ENCODE peak calls at places on chromosomes 7 and 10, in five cellular contexts. Z is iPS DF 6.9, G is heart right ventricle, P is astrocyte, I is HCT116. R is an unnamed sample.

GRCh38 chr10:113895018-113895417 is 40.6 kb downstream of the NHLRC2 start:
- DNase-seq in Z (no peak), G (no peak), P (peak), I (no peak), R (no peak)

GRCh38 chr10:11757452-11757819 is 15.3 kb downstream of the ECHDC3 start:
- DNase-seq in Z (no peak), G (peak), P (peak), I (no peak), R (peak)

GRCh38 chr10:69446650-69447151 is 4.6 kb upstream of the TSPAN15 start:
- DNase-seq in Z (no peak), G (no peak), P (peak), I (peak), R (no peak)

GRCh38 chr7:23067271-23067670 is 38.3 kb upstream of the KLHL7 start:
- DNase-seq in Z (no peak), G (no peak), P (peak), I (no peak), R (no peak)

GRCh38 chr10:49649294-49649693 is 30.2 kb upstream of the C10orf53 start:
- DNase-seq in Z (no peak), G (no peak), P (no peak), I (no peak), R (peak)

GRCh38 chr7:110371709-110372108 is 719.2 kb upstream of the LRRN3 start:
- DNase-seq in Z (no peak), G (no peak), P (no peak), I (no peak), R (no peak)

GRCh38 chr10:26214004-26214403 is 2.6 kb upstream of the GAD2 start:
- DNase-seq in Z (no peak), G (no peak), P (no peak), I (no peak), R (no peak)

GRCh38 chr10:104327745-104328635 is 10.3 kb downstream of the ITPRIP start:
- DNase-seq in Z (no peak), G (peak), P (peak), I (no peak), R (no peak)

GRCh38 chr10:37222046-37222445 is 96.6 kb downstream of the ANKRD30A start:
- DNase-seq in Z (no peak), G (no peak), P (no peak), I (no peak), R (no peak)

GRCh38 chr10:21496285-21497176 is 29.0 kb downstream of the SKIDA1 start:
- DNase-seq in Z (no peak), G (peak), P (no peak), I (no peak), R (no peak)

GRCh38 chr10:125038637-125039036 is 96.7 kb downstream of the ZRANB1 start:
- DNase-seq in Z (no peak), G (peak), P (no peak), I (peak), R (no peak)

GRCh38 chr10:118246340-118247247 is 95.5 kb downstream of the FAM204A start:
- DNase-seq in Z (no peak), G (no peak), P (no peak), I (no peak), R (no peak)

GRCh38 chr10:119908201-119908600 is 15.7 kb downstream of the SEC23IP start:
- DNase-seq in Z (no peak), G (no peak), P (no peak), I (no peak), R (no peak)

GRCh38 chr10:119860866-119861601 is 11.6 kb downstream of the MCMBP start:
- DNase-seq in Z (no peak), G (no peak), P (no peak), I (no peak), R (no peak)

GRCh38 chr7:1925973-1926907 is 256.2 kb downstream of the ELFN1 start:
- DNase-seq in Z (no peak), G (no peak), P (no peak), I (no peak), R (no peak)
- H3K27ac ChIP-seq in Z (no peak), G (no peak), P (no peak), I (no peak), R (no peak)

DNA sequence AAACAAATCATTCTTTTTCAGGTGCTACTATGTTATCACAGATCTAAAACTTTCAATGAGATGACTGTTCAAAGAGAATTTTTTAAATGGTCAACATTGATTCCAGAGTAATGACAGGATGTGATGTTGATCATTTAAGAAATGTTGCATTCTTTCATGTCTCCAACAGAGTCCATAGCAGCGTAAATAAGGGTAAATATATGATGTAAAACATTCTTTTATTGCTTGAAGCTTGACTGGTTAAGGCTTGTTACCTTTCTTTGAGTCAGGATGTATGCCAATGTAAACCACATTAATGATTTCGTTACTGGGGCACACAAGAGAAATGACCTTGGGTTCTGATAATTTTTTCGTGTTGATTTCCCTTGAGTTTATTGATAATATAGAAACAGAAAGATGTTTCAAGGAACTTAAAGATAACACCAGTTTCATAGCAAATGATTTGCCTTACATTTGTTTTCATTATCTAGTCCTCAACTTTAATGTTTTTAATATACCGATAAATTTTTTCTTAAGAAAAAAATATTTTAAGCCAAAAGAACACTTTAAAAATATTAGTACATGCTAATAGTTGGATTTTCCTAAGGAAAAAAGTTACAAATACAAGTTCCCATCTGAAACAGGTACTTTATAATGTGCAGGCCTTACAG is 3.5 kb downstream of the STK17A start:
- DNase-seq in Z (no peak), G (no peak), P (peak), I (no peak), R (no peak)
- H3K4me3 ChIP-seq in Z (no peak), G (peak), P (peak), I (no peak), R (no peak)

DNA sequence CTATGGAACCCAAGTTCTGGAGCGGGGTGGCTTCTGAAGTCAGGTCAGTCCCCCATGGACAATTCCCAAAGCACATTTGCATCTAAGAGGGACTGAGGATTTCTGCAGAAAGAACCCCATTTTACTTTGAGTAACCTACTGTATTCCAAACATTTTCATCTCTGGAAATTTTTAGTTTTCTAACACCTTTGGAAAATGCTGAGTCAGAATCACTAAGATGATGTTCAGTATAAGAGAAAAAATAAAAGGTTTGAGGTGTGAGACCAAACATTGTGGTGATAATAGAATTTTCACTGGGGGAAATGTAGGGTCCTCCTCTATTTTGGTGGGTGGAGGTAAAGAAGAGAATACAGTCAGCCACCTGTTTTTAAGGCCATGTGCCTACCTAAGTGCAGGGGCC is 227.1 kb downstream of the LRMDA start:
- DNase-seq in Z (no peak), G (no peak), P (no peak), I (no peak), R (no peak)
- H3K27ac ChIP-seq in Z (no peak), G (no peak), P (no peak), I (no peak), R (no peak)

GRCh38 chr10:62374862-62375710 is 917 bp downstream of the ZNF365 start:
- DNase-seq in Z (no peak), G (no peak), P (no peak), I (no peak), R (no peak)
- H3K4me3 ChIP-seq in Z (no peak), G (no peak), P (peak), I (peak), R (peak)

R was measured in right atrium auricular region.